ENCODE peak calls at places on chromosomes 4 and X, in five cellular contexts. Z, Y, D, A and F are unnamed samples.

GRCh38 chr4:123465416-123465815 is 68.8 kb downstream of the SPRY1 start:
- DNase-seq in Z (no peak), Y (no peak), D (no peak), A (no peak), F (no peak)

GRCh38 chr4:178554352-178554751 is 1112.1 kb upstream of the AGA start:
- DNase-seq in Z (no peak), Y (no peak), D (no peak), A (no peak), F (no peak)

GRCh38 chr4:13289391-13289790 is 194.7 kb downstream of the RAB28 start:
- DNase-seq in Z (no peak), Y (no peak), D (no peak), A (no peak), F (no peak)

GRCh38 chr4:55887594-55887993 is 34.1 kb downstream of the EXOC1 start:
- DNase-seq in Z (no peak), Y (no peak), D (no peak), A (no peak), F (no peak)

GRCh38 chr4:36163198-36163597 is 81.1 kb downstream of the ARAP2 start:
- DNase-seq in Z (no peak), Y (no peak), D (no peak), A (no peak), F (no peak)

GRCh38 chr4:112361181-112361791 is 64.1 kb downstream of the ALPK1 start:
- DNase-seq in Z (no peak), Y (no peak), D (no peak), A (no peak), F (no peak)

GRCh38 chrX:101478366-101478765 is 6.9 kb upstream of the ARMCX4 start:
- DNase-seq in Z (no peak), Y (no peak), D (no peak), A (no peak), F (no peak)

GRCh38 chrX:45710081-45710801 is 509.6 kb upstream of the DIPK2B start:
- DNase-seq in Z (no peak), Y (no peak), D (peak), A (no peak), F (no peak)

GRCh38 chr4:14345356-14345775 is 656.9 kb upstream of the CPEB2 start:
- DNase-seq in Z (no peak), Y (no peak), D (no peak), A (no peak), F (no peak)

GRCh38 chrX:48689143-48689920 is 5.7 kb downstream of the WAS start:
- DNase-seq in Z (no peak), Y (no peak), D (no peak), A (no peak), F (no peak)

GRCh38 chr4:99746443-99746842 is 70.2 kb upstream of the DAPP1 start:
- DNase-seq in Z (no peak), Y (no peak), D (no peak), A (no peak), F (no peak)

GRCh38 chr4:132195181-132195580 is 953.9 kb upstream of the PCDH10 start:
- DNase-seq in Z (no peak), Y (no peak), D (no peak), A (no peak), F (no peak)

GRCh38 chrX:21946925-21947641 is 6.6 kb downstream of the SMS start:
- DNase-seq in Z (no peak), Y (no peak), D (peak), A (no peak), F (no peak)

GRCh38 chr4:101347267-101347556 is at the start of gene PPP3CA:
- DNase-seq in Z (no peak), Y (no peak), D (no peak), A (no peak), F (no peak)

GRCh38 chr4:140252144-140252741 is 98.3 kb upstream of the MAML3 start:
- DNase-seq in Z (no peak), Y (no peak), D (no peak), A (no peak), F (no peak)

GRCh38 chr4:182246401-182247205 is 3.4 kb downstream of the TENM3 start:
- DNase-seq in Z (no peak), Y (no peak), D (no peak), A (no peak), F (no peak)

GRCh38 chr4:186900232-186900900 is 176.7 kb upstream of the FAT1 start:
- DNase-seq in Z (no peak), Y (no peak), D (no peak), A (no peak), F (no peak)

GRCh38 chr4:7821245-7822165 is 118.2 kb downstream of the AFAP1 start:
- DNase-seq in Z (no peak), Y (no peak), D (no peak), A (no peak), F (no peak)

GRCh38 chr4:77418333-77418732 is 187.3 kb upstream of the CXCL13 start:
- DNase-seq in Z (no peak), Y (no peak), D (no peak), A (no peak), F (no peak)

GRCh38 chr4:174591243-174592021 is 69.1 kb upstream of the HPGD start:
- DNase-seq in Z (no peak), Y (no peak), D (no peak), A (no peak), F (no peak)

GRCh38 chrX:13373027-13373806 is 53.4 kb upstream of the ATXN3L start:
- DNase-seq in Z (no peak), Y (no peak), D (no peak), A (no peak), F (no peak)

GRCh38 chrX:21656587-21657317 is 1.4 kb downstream of the KLHL34 start:
- DNase-seq in Z (no peak), Y (no peak), D (no peak), A (no peak), F (no peak)

GRCh38 chrX:87728459-87728858 is 210.9 kb downstream of the KLHL4 start:
- DNase-seq in Z (peak), Y (no peak), D (peak), A (no peak), F (no peak)

GRCh38 chrX:7086384-7086783 is 61.1 kb upstream of the STS start:
- DNase-seq in Z (no peak), Y (no peak), D (no peak), A (no peak), F (no peak)

GRCh38 chrX:28498658-28499057 is 88.6 kb upstream of the IL1RAPL1 start:
- DNase-seq in Z (no peak), Y (no peak), D (no peak), A (no peak), F (no peak)

GRCh38 chr4:168503652-168504362 is 7.0 kb downstream of the PALLD start:
- DNase-seq in Z (no peak), Y (no peak), D (no peak), A (no peak), F (no peak)

GRCh38 chr4:188417181-188417580 is 277.9 kb downstream of the TRIML1 start:
- DNase-seq in Z (no peak), Y (no peak), D (peak), A (no peak), F (no peak)

GRCh38 chr4:147354271-147354670 is 126.6 kb upstream of the EDNRA start:
- DNase-seq in Z (no peak), Y (no peak), D (no peak), A (no peak), F (no peak)

GRCh38 chr4:175435437-175435836 is 376.6 kb downstream of the GPM6A start:
- DNase-seq in Z (no peak), Y (no peak), D (no peak), A (no peak), F (no peak)

GRCh38 chr4:103786014-103786413 is 66.2 kb upstream of the TACR3 start:
- DNase-seq in Z (peak), Y (no peak), D (peak), A (no peak), F (no peak)

GRCh38 chr4:96093057-96093456 is 253.2 kb downstream of the PDHA2 start:
- DNase-seq in Z (no peak), Y (no peak), D (no peak), A (no peak), F (no peak)

GRCh38 chrX:104707572-104707971 is 141.6 kb downstream of the IL1RAPL2 start:
- DNase-seq in Z (no peak), Y (no peak), D (no peak), A (no peak), F (no peak)

GRCh38 chrX:112081781-112082482 is 644 bp downstream of the TRPC5 start:
- DNase-seq in Z (no peak), Y (no peak), D (no peak), A (no peak), F (no peak)

GRCh38 chr4:646460-646859 is 21.1 kb downstream of the PDE6B start:
- DNase-seq in Z (peak), Y (no peak), D (no peak), A (no peak), F (no peak)

GRCh38 chrX:118272237-118272636 is 73.7 kb upstream of the WDR44 start:
- DNase-seq in Z (no peak), Y (no peak), D (no peak), A (no peak), F (no peak)

GRCh38 chr4:33357121-33357520 is 2637.0 kb downstream of the PCDH7 start:
- DNase-seq in Z (no peak), Y (no peak), D (no peak), A (no peak), F (no peak)

GRCh38 chr4:76061977-76062376 is 12.5 kb upstream of the ART3 start:
- DNase-seq in Z (no peak), Y (no peak), D (no peak), A (no peak), F (no peak)

GRCh38 chr4:102562995-102563394 is 61.8 kb downstream of the NFKB1 start:
- DNase-seq in Z (no peak), Y (no peak), D (no peak), A (no peak), F (no peak)

GRCh38 chr4:77600521-77601451 is 4.8 kb upstream of the CXCL13 start:
- DNase-seq in Z (peak), Y (no peak), D (no peak), A (no peak), F (no peak)

GRCh38 chrX:2370436-2370835 is 130.3 kb downstream of the DHRSX start:
- DNase-seq in Z (no peak), Y (no peak), D (no peak), A (no peak), F (no peak)

DNA sequence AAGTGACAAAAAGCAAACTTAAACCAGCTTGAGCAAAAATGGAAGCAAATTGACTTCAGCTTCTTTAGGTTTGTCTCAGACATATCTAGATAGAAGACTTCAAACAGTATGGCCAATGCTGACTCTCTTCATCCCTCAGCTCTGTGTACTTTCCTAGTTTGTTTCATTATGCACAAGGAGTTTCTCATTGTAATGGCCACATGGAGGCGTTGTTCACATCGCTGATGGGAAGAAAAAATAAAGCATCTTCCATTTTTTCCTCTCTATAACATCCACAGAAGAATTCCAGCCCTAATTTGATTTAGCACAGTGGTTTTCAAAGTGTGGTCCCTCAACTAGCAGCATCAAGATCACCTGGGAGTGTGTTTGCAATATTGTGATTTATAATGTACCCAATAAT is 397.5 kb upstream of the PRKX start:
- DNase-seq in Z (no peak), Y (no peak), D (no peak), A (no peak), F (no peak)
- TF ChIP-seq CTCF in Z (no peak), Y (no peak), D (peak), A (no peak), F (no peak)

GRCh38 chrX:120768681-120769080 is 107.0 kb downstream of the CT47B1 start:
- DNase-seq in Z (no peak), Y (no peak), D (no peak), A (no peak), F (no peak)

GRCh38 chrX:120773801-120774200 is 101.9 kb downstream of the CT47B1 start:
- DNase-seq in Z (no peak), Y (no peak), D (no peak), A (no peak), F (no peak)

GRCh38 chrX:120768254-120768653 is 107.4 kb downstream of the CT47B1 start:
- DNase-seq in Z (no peak), Y (no peak), D (no peak), A (no peak), F (no peak)

GRCh38 chrX:120774611-120775010 is 101.1 kb downstream of the CT47B1 start:
- DNase-seq in Z (no peak), Y (no peak), D (no peak), A (no peak), F (no peak)

DNA sequence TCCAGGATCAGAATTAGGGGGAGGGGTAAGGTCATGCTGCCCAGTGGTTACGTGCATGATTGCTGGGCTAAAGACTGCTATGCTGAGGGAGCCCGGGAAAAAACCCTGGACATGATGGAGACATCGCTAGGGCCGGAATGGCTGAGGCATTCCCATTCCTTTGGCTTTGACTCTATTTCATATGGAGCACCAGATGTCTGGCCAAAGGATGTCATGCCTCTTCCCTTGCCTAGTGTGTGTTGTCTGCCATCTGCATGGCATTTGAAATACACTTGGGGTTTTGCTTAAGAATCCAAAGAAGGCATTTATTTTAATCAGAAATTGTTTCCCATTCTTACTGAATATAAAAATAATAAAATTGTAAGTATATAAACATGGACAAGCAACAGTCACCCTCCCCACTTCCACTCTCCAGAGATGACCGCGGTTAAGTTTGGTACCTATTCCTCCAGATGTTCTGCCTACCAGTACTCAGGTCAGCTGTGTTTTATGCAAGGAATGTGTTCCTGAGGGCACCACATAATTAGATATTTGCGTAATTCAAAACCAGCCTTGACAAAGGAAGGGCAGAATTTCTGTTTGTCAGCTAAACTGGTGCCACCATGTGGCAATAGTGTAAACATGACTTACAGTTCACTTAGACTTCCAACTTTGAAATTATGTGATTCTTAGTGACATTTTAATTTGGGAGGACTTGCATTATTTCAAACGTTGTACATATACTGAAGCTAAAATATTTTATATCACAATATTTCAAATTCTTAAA is 105.9 kb downstream of the CT47B1 start:
- DNase-seq in Z (no peak), Y (no peak), D (peak), A (no peak), F (no peak)
- TF ChIP-seq CTCF in Z (peak), Y (peak), D (peak), A (peak), F (no peak)

GRCh38 chrX:155747520-155747919 is 133.6 kb upstream of the VAMP7 start:
- DNase-seq in Z (no peak), Y (peak), D (peak), A (no peak), F (no peak)
- TF ChIP-seq CTCF in Z (no peak), Y (no peak), D (no peak), A (no peak), F (no peak)

GRCh38 chr4:154332681-154333421 is 158.7 kb downstream of the DCHS2 start:
- DNase-seq in Z (no peak), Y (no peak), D (no peak), A (no peak), F (peak)

GRCh38 chr4:154329939-154330338 is 161.7 kb downstream of the DCHS2 start:
- DNase-seq in Z (no peak), Y (no peak), D (no peak), A (no peak), F (no peak)

GRCh38 chr4:154328030-154328429 is 163.6 kb downstream of the DCHS2 start:
- DNase-seq in Z (no peak), Y (no peak), D (no peak), A (no peak), F (no peak)

DNA sequence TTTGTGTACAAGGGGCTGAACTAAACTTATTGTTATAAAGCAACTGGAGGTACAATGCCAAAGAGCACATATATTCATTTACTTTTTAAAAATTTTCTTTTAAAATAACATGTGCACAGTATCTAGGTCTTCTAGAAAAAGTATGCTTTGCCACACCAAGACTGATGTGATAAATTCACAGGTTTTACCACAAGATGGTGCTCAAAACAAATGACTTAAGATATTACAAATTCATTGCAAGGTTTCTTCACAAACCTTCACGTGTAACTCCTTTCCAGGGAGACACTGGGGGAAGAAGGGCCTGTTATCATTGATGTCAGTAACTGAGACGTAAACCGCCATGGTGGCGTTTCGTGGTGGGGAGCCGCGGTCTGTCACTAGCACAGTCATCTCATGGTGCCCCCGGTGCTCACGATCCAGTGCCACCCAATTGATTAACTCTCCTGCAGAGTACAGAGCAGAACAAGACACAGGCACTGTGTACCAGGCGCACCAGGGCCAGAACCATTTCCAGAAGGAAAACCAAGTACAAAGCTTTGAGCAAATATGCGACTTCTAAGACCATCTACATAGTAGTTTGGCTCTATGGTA is 162.2 kb downstream of the DCHS2 start:
- DNase-seq in Z (no peak), Y (no peak), D (no peak), A (no peak), F (no peak)
- TF ChIP-seq CTCF in Z (peak), Y (no peak), D (peak), A (peak), F (no peak)

DNA sequence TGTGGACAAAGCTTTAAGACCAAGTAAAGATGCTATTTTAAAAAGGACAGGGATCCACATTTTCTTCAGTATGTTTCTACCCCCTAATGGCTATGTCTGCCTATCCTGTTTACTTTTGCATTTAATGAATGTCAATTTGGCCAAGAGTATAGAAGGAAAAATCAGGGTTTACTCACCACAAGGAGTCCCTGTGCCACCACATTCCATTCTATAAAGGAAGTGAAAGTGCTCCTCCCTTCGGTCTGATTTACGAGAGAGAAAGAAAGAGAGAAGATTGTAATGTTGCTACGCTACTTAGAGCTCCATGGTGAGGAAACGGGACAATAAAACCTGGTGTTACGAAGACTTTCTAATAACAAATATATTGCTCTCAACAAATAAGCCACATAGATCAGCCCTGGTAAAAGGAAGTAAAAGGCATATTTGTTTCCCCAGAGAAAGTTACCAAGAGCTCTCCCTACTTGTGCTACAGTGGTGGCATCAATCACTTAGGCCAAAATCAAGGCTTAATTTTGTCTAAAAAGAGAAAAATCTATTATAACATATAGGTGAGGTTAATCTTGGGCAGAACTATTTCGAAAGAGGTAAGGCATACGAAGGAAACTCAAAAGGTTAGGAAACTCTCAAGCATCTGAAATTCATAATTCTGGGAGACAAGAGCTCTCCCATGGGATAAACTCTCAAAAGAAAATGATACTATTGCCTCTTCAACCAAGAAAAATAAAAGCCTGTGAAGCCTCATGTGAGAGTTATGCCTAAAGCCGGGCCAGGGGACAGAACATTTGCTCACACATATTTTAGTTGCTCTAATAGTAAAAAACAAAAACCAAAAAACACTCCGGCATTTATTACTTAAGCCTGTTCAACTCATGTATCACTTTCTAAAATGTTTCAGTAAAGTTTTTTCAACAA is 29.5 kb downstream of the TAPT1 start:
- DNase-seq in Z (no peak), Y (no peak), D (peak), A (no peak), F (no peak)
- TF ChIP-seq CTCF in Z (peak), Y (peak), D (no peak), A (no peak), F (no peak)

GRCh38 chr4:93788712-93789111 is 39.8 kb upstream of the ATOH1 start:
- DNase-seq in Z (peak), Y (no peak), D (no peak), A (no peak), F (no peak)
- TF ChIP-seq CTCF in Z (peak), Y (no peak), D (peak), A (peak), F (no peak)

GRCh38 chr4:161320377-161320776 is 843.4 kb downstream of the FSTL5 start:
- DNase-seq in Z (no peak), Y (no peak), D (peak), A (no peak), F (no peak)
- TF ChIP-seq CTCF in Z (no peak), Y (no peak), D (peak), A (no peak), F (no peak)

GRCh38 chrX:154712781-154713391 is 38.0 kb downstream of the GAB3 start:
- DNase-seq in Z (no peak), Y (no peak), D (peak), A (no peak), F (no peak)

GRCh38 chrX:154714925-154715324 is 36.0 kb downstream of the GAB3 start:
- DNase-seq in Z (peak), Y (no peak), D (peak), A (no peak), F (no peak)

GRCh38 chrX:154715825-154716224 is 35.1 kb downstream of the GAB3 start:
- DNase-seq in Z (no peak), Y (no peak), D (no peak), A (no peak), F (no peak)

GRCh38 chrX:154711264-154711663 is 39.6 kb downstream of the GAB3 start:
- DNase-seq in Z (no peak), Y (no peak), D (no peak), A (no peak), F (no peak)

GRCh38 chrX:154710309-154710708 is 40.6 kb downstream of the GAB3 start:
- DNase-seq in Z (peak), Y (no peak), D (no peak), A (no peak), F (no peak)
- TF ChIP-seq CTCF in Z (peak), Y (no peak), D (no peak), A (no peak), F (no peak)